ENCODE peak calls at places on chromosome 15, in seven cellular contexts. Z is right atrium auricular region; A is upper lobe of right lung; M is hepatic stellate cell; L is CD8-positive, alpha-beta memory T cell; X is NCI-H2107; U is Peyer's patch. H is an unnamed sample.

GRCh38 chr15:39596358-39597051 is 15.6 kb downstream of the THBS1 start:
- DNase-seq in Z (no peak), A (no peak), M (no peak), L (no peak), X (no peak), U (no peak), H (no peak)

GRCh38 chr15:23857028-23857641 is 170.0 kb upstream of the NDN start:
- DNase-seq in Z (no peak), A (no peak), M (no peak), L (no peak), X (no peak), U (peak), H (no peak)

GRCh38 chr15:44034933-44035624 is 160.0 kb downstream of the FRMD5 start:
- DNase-seq in Z (no peak), A (no peak), M (peak), L (no peak), X (no peak), U (no peak), H (peak)

GRCh38 chr15:43775411-43775965 is 1.3 kb downstream of the ELL3 start:
- DNase-seq in Z (no peak), A (peak), M (no peak), L (no peak), X (peak), U (peak), H (peak)

GRCh38 chr15:38373016-38373415 is 80.9 kb upstream of the FAM98B start:
- DNase-seq in Z (no peak), A (no peak), M (no peak), L (no peak), X (no peak), U (no peak), H (peak)

GRCh38 chr15:34655198-34655770 is 71.8 kb upstream of the GOLGA8B start:
- DNase-seq in Z (no peak), A (no peak), M (no peak), L (no peak), X (no peak), U (no peak), H (no peak)

GRCh38 chr15:92098869-92099268 is 245.4 kb downstream of the SLCO3A1 start:
- DNase-seq in Z (no peak), A (no peak), M (no peak), L (no peak), X (no peak), U (no peak), H (no peak)

GRCh38 chr15:90035095-90035834 is 34.1 kb downstream of the ZNF710 start:
- DNase-seq in Z (peak), A (peak), M (no peak), L (no peak), X (no peak), U (peak), H (peak)

GRCh38 chr15:45496658-45497057 is 25.9 kb downstream of the SLC30A4 start:
- DNase-seq in Z (no peak), A (no peak), M (no peak), L (no peak), X (no peak), U (no peak), H (no peak)

GRCh38 chr15:41950505-41950904 is 21.9 kb downstream of the EHD4 start:
- DNase-seq in Z (peak), A (no peak), M (no peak), L (no peak), X (no peak), U (no peak), H (no peak)

GRCh38 chr15:56699743-56700142 is 33.6 kb downstream of the ZNF280D start:
- DNase-seq in Z (no peak), A (no peak), M (no peak), L (no peak), X (no peak), U (no peak), H (no peak)

GRCh38 chr15:79475312-79475711 is 43.2 kb downstream of the MINAR1 start:
- DNase-seq in Z (no peak), A (no peak), M (no peak), L (no peak), X (no peak), U (no peak), H (peak)

H was measured in EL.